ENCODE peak calls at places on chromosomes 12 and 14, in nine cellular contexts. Y, G, W, U, J, N, Z, F and E are unnamed samples.

GRCh38 chr14:93073833-93074769 is 41.6 kb downstream of the ITPK1 start:
- DNase-seq in Y (no peak), G (no peak), W (no peak), U (no peak), J (no peak), N (no peak), Z (peak), F (no peak), E (no peak)

GRCh38 chr14:69693823-69694729 is 72.9 kb upstream of the SRSF5 start:
- DNase-seq in Y (no peak), G (peak), W (no peak), U (peak), J (no peak), N (peak), Z (no peak), F (no peak), E (no peak)

GRCh38 chr12:8667280-8667679 is 4.7 kb upstream of the MFAP5 start:
- DNase-seq in Y (no peak), G (no peak), W (no peak), U (no peak), J (no peak), N (no peak), Z (no peak), F (no peak), E (no peak)

GRCh38 chr14:64938972-64939816 is 3.4 kb downstream of the GPX2 start:
- DNase-seq in Y (no peak), G (no peak), W (no peak), U (no peak), J (no peak), N (no peak), Z (no peak), F (no peak), E (no peak)

GRCh38 chr12:113472191-113473190 is 820 bp upstream of the LHX5 start:
- DNase-seq in Y (no peak), G (no peak), W (no peak), U (no peak), J (no peak), N (no peak), Z (no peak), F (no peak), E (no peak)

GRCh38 chr12:107145397-107145796 is 52.0 kb upstream of the CRY1 start:
- DNase-seq in Y (no peak), G (no peak), W (no peak), U (no peak), J (no peak), N (no peak), Z (no peak), F (no peak), E (peak)

GRCh38 chr12:89347325-89347829 is 4.9 kb downstream of the DUSP6 start:
- DNase-seq in Y (no peak), G (no peak), W (no peak), U (no peak), J (no peak), N (no peak), Z (no peak), F (no peak), E (no peak)

GRCh38 chr14:51650721-51651387 is 856 bp upstream of the FRMD6 start:
- DNase-seq in Y (no peak), G (peak), W (no peak), U (peak), J (no peak), N (peak), Z (peak), F (no peak), E (peak)

GRCh38 chr12:9260931-9261330 is 52.7 kb upstream of the PZP start:
- DNase-seq in Y (no peak), G (no peak), W (no peak), U (no peak), J (no peak), N (no peak), Z (no peak), F (no peak), E (no peak)

GRCh38 chr12:12482150-12482761 is 80.4 kb downstream of the DUSP16 start:
- DNase-seq in Y (no peak), G (no peak), W (no peak), U (no peak), J (no peak), N (no peak), Z (no peak), F (no peak), E (no peak)

GRCh38 chr12:107634530-107634929 is 51.1 kb upstream of the PWP1 start:
- DNase-seq in Y (no peak), G (no peak), W (no peak), U (no peak), J (no peak), N (peak), Z (no peak), F (no peak), E (no peak)

GRCh38 chr12:127381043-127381668 is 885.8 kb upstream of the TMEM132C start:
- DNase-seq in Y (no peak), G (peak), W (peak), U (peak), J (no peak), N (peak), Z (peak), F (no peak), E (peak)

GRCh38 chr14:67487937-67488893 is at the start of gene TMEM229B:
- DNase-seq in Y (no peak), G (peak), W (peak), U (peak), J (peak), N (no peak), Z (no peak), F (peak), E (no peak)

GRCh38 chr12:31591308-31591901 is 469 bp upstream of the DENND5B start:
- DNase-seq in Y (no peak), G (peak), W (peak), U (peak), J (no peak), N (peak), Z (no peak), F (no peak), E (peak)

GRCh38 chr12:59149995-59150642 is 229.8 kb upstream of the LRIG3 start:
- DNase-seq in Y (peak), G (peak), W (peak), U (peak), J (peak), N (peak), Z (no peak), F (no peak), E (peak)

GRCh38 chr14:91728616-91729183 is 3.2 kb downstream of the CATSPERB start:
- DNase-seq in Y (no peak), G (no peak), W (no peak), U (no peak), J (no peak), N (no peak), Z (no peak), F (no peak), E (no peak)

GRCh38 chr12:12976366-12976765 is 23.7 kb downstream of the HEBP1 start:
- DNase-seq in Y (peak), G (no peak), W (no peak), U (peak), J (no peak), N (no peak), Z (no peak), F (no peak), E (peak)

GRCh38 chr14:89618309-89618708 is 201.3 kb upstream of the FOXN3 start:
- DNase-seq in Y (no peak), G (peak), W (no peak), U (no peak), J (no peak), N (no peak), Z (no peak), F (no peak), E (peak)

GRCh38 chr12:5511644-5512584 is 80.0 kb downstream of the NTF3 start:
- DNase-seq in Y (peak), G (peak), W (no peak), U (no peak), J (no peak), N (peak), Z (peak), F (no peak), E (no peak)

GRCh38 chr12:81815611-81816010 is 56.5 kb upstream of the PPFIA2 start:
- DNase-seq in Y (no peak), G (no peak), W (no peak), U (no peak), J (no peak), N (no peak), Z (no peak), F (no peak), E (no peak)

GRCh38 chr14:38882533-38882932 is 220.5 kb downstream of the SEC23A start:
- DNase-seq in Y (no peak), G (no peak), W (no peak), U (no peak), J (no peak), N (no peak), Z (no peak), F (no peak), E (no peak)

GRCh38 chr12:124411291-124411878 is 116.5 kb downstream of the RFLNA start:
- DNase-seq in Y (peak), G (no peak), W (no peak), U (peak), J (no peak), N (no peak), Z (no peak), F (no peak), E (no peak)

GRCh38 chr14:77314539-77314938 is 6.1 kb downstream of the POMT2 start:
- DNase-seq in Y (no peak), G (no peak), W (no peak), U (no peak), J (no peak), N (no peak), Z (no peak), F (no peak), E (no peak)

GRCh38 chr14:85556263-85556662 is 26.3 kb downstream of the FLRT2 start:
- DNase-seq in Y (no peak), G (no peak), W (no peak), U (no peak), J (no peak), N (no peak), Z (no peak), F (no peak), E (no peak)

GRCh38 chr14:94768521-94769412 is 1.1 kb downstream of the GSC start:
- DNase-seq in Y (no peak), G (peak), W (no peak), U (no peak), J (no peak), N (peak), Z (no peak), F (no peak), E (peak)

GRCh38 chr12:110514363-110514762 is 12.2 kb downstream of the RAD9B start:
- DNase-seq in Y (no peak), G (no peak), W (no peak), U (no peak), J (no peak), N (no peak), Z (no peak), F (no peak), E (no peak)

GRCh38 chr12:121033625-121034349 is 5.3 kb downstream of the OASL start:
- DNase-seq in Y (no peak), G (no peak), W (no peak), U (peak), J (peak), N (no peak), Z (no peak), F (peak), E (no peak)

GRCh38 chr12:1122803-1123202 is 131.8 kb downstream of the ERC1 start:
- DNase-seq in Y (no peak), G (peak), W (no peak), U (no peak), J (no peak), N (peak), Z (no peak), F (peak), E (no peak)

GRCh38 chr14:86057018-86057667 is 527.2 kb downstream of the FLRT2 start:
- DNase-seq in Y (no peak), G (no peak), W (no peak), U (peak), J (no peak), N (peak), Z (no peak), F (no peak), E (no peak)

GRCh38 chr12:16352481-16352880 is 5.0 kb downstream of the MGST1 start:
- DNase-seq in Y (no peak), G (no peak), W (no peak), U (no peak), J (no peak), N (peak), Z (no peak), F (no peak), E (no peak)

GRCh38 chr14:92660571-92660970 is 87.9 kb downstream of the LGMN start:
- DNase-seq in Y (no peak), G (no peak), W (no peak), U (no peak), J (no peak), N (no peak), Z (no peak), F (no peak), E (no peak)

GRCh38 chr14:25406818-25407217 is 356.9 kb upstream of the STXBP6 start:
- DNase-seq in Y (no peak), G (peak), W (no peak), U (peak), J (no peak), N (peak), Z (no peak), F (no peak), E (no peak)

GRCh38 chr14:97977711-97978261 is 1180.6 kb downstream of the VRK1 start:
- DNase-seq in Y (no peak), G (peak), W (peak), U (peak), J (no peak), N (no peak), Z (peak), F (peak), E (peak)

GRCh38 chr14:89639687-89640086 is 222.7 kb upstream of the FOXN3 start:
- DNase-seq in Y (no peak), G (no peak), W (no peak), U (no peak), J (no peak), N (no peak), Z (no peak), F (no peak), E (no peak)

GRCh38 chr14:83291716-83292115 is 1758.1 kb upstream of the SEL1L start:
- DNase-seq in Y (no peak), G (no peak), W (no peak), U (no peak), J (no peak), N (no peak), Z (no peak), F (no peak), E (no peak)

DNA sequence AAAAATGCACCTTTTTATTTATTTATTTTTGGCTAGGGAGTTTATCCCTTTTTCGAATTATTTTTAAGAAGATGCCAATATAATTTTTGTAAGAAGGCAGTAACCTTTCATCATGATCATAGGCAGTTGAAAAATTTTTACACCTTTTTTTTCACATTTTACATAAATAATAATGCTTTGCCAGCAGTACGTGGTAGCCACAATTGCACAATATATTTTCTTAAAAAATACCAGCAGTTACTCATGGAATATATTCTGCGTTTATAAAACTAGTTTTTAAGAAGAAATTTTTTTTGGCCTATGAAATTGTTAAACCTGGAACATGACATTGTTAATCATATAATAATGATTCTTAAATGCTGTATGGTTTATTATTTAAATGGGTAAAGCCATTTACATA is 14.9 kb upstream of the SNAPC1 start:
- DNase-seq in Y (no peak), G (no peak), W (no peak), U (no peak), J (no peak), N (no peak), Z (no peak), F (no peak), E (no peak)
- H3K27ac ChIP-seq in Y (no peak), G (no peak), W (peak), U (no peak), J (no peak), N (no peak), Z (peak), F (no peak), E (no peak)

DNA sequence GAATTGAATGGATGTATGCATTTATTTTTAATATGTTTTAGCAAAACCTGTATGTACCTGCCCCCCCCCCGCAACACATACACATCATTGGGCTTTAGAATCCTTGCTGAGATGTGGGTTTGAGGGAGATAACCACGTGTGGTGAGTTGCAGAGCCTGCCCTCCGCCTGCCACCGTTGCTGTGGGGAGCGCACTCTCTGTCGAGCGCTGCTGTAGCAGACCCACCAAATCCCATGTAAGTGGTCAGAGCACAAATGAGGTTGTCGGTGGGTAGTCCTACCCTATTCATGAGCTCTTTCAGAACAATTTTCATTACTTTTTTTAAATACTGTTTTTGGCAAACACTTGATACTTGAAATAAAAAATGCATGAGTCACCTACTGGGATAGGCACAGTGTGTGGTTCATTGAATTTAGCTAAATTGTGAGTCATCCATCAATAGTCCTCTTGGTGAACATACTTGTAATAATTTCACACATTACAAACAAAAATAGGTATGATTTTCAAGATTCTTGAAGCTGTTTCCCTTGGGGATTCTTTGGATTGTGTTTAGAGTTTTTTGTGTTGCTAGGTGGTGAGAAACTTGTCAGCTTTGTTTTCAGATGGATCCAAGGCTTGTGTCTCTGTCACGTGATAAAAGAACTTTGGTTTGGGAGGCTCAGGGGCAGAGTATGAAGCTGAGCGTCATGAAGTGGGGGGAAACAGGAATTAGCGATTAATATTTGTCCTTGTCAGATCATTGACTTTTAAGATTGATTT is 107.6 kb downstream of the PTCSC3 start:
- DNase-seq in Y (no peak), G (no peak), W (no peak), U (no peak), J (no peak), N (no peak), Z (no peak), F (no peak), E (peak)
- H3K27ac ChIP-seq in Y (no peak), G (peak), W (no peak), U (no peak), J (no peak), N (no peak), Z (no peak), F (no peak), E (peak)

GRCh38 chr12:47207005-47207717 is 127.4 kb upstream of the AMIGO2 start:
- DNase-seq in Y (no peak), G (no peak), W (no peak), U (no peak), J (peak), N (peak), Z (no peak), F (no peak), E (no peak)
- H3K27ac ChIP-seq in Y (no peak), G (no peak), W (no peak), U (peak), J (peak), N (peak), Z (no peak), F (peak), E (no peak)

DNA sequence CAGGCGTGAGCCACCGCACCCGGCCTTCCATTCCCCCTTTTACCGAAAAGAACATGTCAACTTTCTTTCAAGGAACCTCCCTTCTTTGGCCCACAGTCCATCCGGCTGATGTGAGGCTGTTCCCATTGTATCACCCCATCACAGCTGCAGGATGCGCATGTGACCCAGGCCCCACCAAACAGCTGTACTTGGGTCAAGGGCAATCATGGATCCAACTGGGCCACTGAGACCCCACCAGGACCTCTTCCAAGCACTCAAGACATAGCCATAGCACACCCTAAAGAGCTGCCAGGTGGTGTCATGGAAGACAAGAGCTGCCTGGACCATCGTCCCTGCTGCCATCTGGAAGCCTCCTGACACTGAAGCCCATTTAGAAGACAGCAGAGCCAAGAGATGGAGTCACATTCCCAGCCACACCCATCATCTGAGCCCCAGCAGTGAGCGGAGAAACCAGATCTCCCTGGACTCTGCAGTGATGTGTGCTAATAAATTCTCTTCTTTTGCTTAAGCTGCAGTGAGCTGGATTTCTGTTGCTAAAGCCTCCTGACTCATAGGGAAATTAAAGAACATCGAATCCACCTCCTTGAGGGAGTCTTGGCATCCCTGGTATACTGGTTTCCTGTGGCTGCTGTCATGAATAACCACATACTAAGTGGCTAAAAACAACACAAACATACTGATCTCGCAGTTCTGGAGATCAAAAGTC is 105.6 kb downstream of the KSR2 start:
- DNase-seq in Y (no peak), G (no peak), W (no peak), U (no peak), J (no peak), N (no peak), Z (no peak), F (no peak), E (no peak)
- H3K27ac ChIP-seq in Y (no peak), G (no peak), W (no peak), U (no peak), J (no peak), N (no peak), Z (no peak), F (no peak), E (no peak)

DNA sequence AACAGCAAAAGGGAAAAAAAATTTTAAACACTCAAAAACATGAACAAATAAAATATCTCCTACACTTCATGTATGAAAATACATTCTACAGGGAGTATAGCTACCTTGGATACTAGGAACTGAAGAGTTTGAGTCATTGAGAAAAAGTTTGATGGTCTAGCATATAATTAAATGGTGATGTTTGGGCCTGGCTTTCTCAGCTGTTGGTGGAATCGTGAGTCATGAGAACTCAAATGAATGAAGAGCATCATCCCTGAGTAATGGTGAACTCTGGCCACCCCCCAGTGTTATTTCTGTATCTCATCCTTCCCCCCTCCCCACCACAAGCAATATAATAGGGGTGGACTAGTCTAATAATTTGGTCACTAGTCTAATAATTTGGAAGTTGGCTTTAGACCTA is 6.7 kb upstream of the SLC6A15 start:
- DNase-seq in Y (no peak), G (no peak), W (no peak), U (no peak), J (no peak), N (no peak), Z (no peak), F (no peak), E (no peak)
- H3K27ac ChIP-seq in Y (no peak), G (no peak), W (no peak), U (no peak), J (no peak), N (no peak), Z (no peak), F (no peak), E (no peak)

GRCh38 chr12:28378749-28379148 is 188.5 kb downstream of the CCDC91 start:
- DNase-seq in Y (no peak), G (no peak), W (no peak), U (no peak), J (no peak), N (no peak), Z (no peak), F (no peak), E (no peak)
- H3K27ac ChIP-seq in Y (no peak), G (no peak), W (no peak), U (no peak), J (no peak), N (no peak), Z (no peak), F (no peak), E (no peak)

GRCh38 chr14:100484531-100485267 is 102.5 kb downstream of the BEGAIN start:
- DNase-seq in Y (no peak), G (no peak), W (no peak), U (no peak), J (no peak), N (no peak), Z (no peak), F (no peak), E (no peak)
- H3K27ac ChIP-seq in Y (no peak), G (no peak), W (no peak), U (no peak), J (no peak), N (no peak), Z (no peak), F (no peak), E (no peak)